ENCODE peak calls at places on chromosomes 5 and 9, in six cellular contexts. One of them, this sample, is unnamed.

GRCh38 chr5:75361310-75361709 is 24.3 kb downstream of the HMGCR start:
- DNase-seq in PC-3: no peak
- DNase-seq in HTR-8/SVneo: no peak
- DNase-seq in T-helper 2 cell: no peak
- DNase-seq in NCI-H69: no peak
- DNase-seq in effector memory CD4-positive, alpha-beta T cell: no peak
- DNase-seq in this sample: no peak

GRCh38 chr5:77893225-77893860 is 117.2 kb upstream of the TBCA start:
- DNase-seq in PC-3: peak
- DNase-seq in HTR-8/SVneo: peak
- DNase-seq in T-helper 2 cell: no peak
- DNase-seq in NCI-H69: peak
- DNase-seq in effector memory CD4-positive, alpha-beta T cell: no peak
- DNase-seq in this sample: no peak

GRCh38 chr5:134453016-134453415 is 41.3 kb upstream of the CDKN2AIPNL start:
- DNase-seq in PC-3: no peak
- DNase-seq in HTR-8/SVneo: no peak
- DNase-seq in T-helper 2 cell: no peak
- DNase-seq in NCI-H69: no peak
- DNase-seq in effector memory CD4-positive, alpha-beta T cell: no peak
- DNase-seq in this sample: no peak

GRCh38 chr5:163649522-163649921 is 144.1 kb downstream of the MAT2B start:
- DNase-seq in PC-3: no peak
- DNase-seq in HTR-8/SVneo: peak
- DNase-seq in T-helper 2 cell: no peak
- DNase-seq in NCI-H69: peak
- DNase-seq in effector memory CD4-positive, alpha-beta T cell: no peak
- DNase-seq in this sample: no peak

GRCh38 chr5:9766581-9766980 is 136.4 kb upstream of the TAS2R1 start:
- DNase-seq in PC-3: peak
- DNase-seq in HTR-8/SVneo: no peak
- DNase-seq in T-helper 2 cell: no peak
- DNase-seq in NCI-H69: no peak
- DNase-seq in effector memory CD4-positive, alpha-beta T cell: no peak
- DNase-seq in this sample: no peak

GRCh38 chr5:116864157-116864837 is 289.7 kb upstream of the SEMA6A start:
- DNase-seq in PC-3: no peak
- DNase-seq in HTR-8/SVneo: no peak
- DNase-seq in T-helper 2 cell: no peak
- DNase-seq in NCI-H69: peak
- DNase-seq in effector memory CD4-positive, alpha-beta T cell: no peak
- DNase-seq in this sample: no peak

GRCh38 chr5:115671939-115672338 is 46.1 kb upstream of the TMED7 start:
- DNase-seq in PC-3: no peak
- DNase-seq in HTR-8/SVneo: no peak
- DNase-seq in T-helper 2 cell: no peak
- DNase-seq in NCI-H69: no peak
- DNase-seq in effector memory CD4-positive, alpha-beta T cell: no peak
- DNase-seq in this sample: no peak

GRCh38 chr9:71990466-71990865 is 69.9 kb downstream of the C9orf57 start:
- DNase-seq in PC-3: peak
- DNase-seq in HTR-8/SVneo: no peak
- DNase-seq in T-helper 2 cell: no peak
- DNase-seq in NCI-H69: no peak
- DNase-seq in effector memory CD4-positive, alpha-beta T cell: no peak
- DNase-seq in this sample: no peak

GRCh38 chr5:78328585-78329173 is 31.7 kb upstream of the SCAMP1 start:
- DNase-seq in PC-3: no peak
- DNase-seq in HTR-8/SVneo: no peak
- DNase-seq in T-helper 2 cell: no peak
- DNase-seq in NCI-H69: no peak
- DNase-seq in effector memory CD4-positive, alpha-beta T cell: no peak
- DNase-seq in this sample: no peak

GRCh38 chr5:542693-543311 is 18.6 kb upstream of the SLC9A3 start:
- DNase-seq in PC-3: no peak
- DNase-seq in HTR-8/SVneo: no peak
- DNase-seq in T-helper 2 cell: no peak
- DNase-seq in NCI-H69: no peak
- DNase-seq in effector memory CD4-positive, alpha-beta T cell: no peak
- DNase-seq in this sample: no peak